ENCODE peak calls at places on chromosomes 3 and 15, in nine cellular contexts. One of them, this sample, is unnamed.

GRCh38 chr15:28996953-28997352 is 111.2 kb downstream of the APBA2 start:
- DNase-seq in neural progenitor cell: no peak
- DNase-seq in SK-N-SH: no peak
- DNase-seq in GM23248: no peak
- DNase-seq in PC-3: no peak
- DNase-seq in MM.1S: no peak
- DNase-seq in OCI-LY7: no peak
- DNase-seq in GM23338: no peak
- DNase-seq in HCT116: no peak
- DNase-seq in this sample: no peak

GRCh38 chr15:74406992-74407705 is 26.6 kb downstream of the SEMA7A start:
- DNase-seq in HCT116: no peak
- DNase-seq in SK-N-SH: no peak
- DNase-seq in GM23338: peak; percentile 29
- DNase-seq in PC-3: peak; percentile 90
- DNase-seq in GM23248: peak; percentile 97
- DNase-seq in OCI-LY7: no peak
- DNase-seq in MM.1S: no peak
- DNase-seq in neural progenitor cell: peak; percentile 79
- DNase-seq in this sample: peak; percentile 60

GRCh38 chr3:95154775-95155174 is 1091.9 kb downstream of the NSUN3 start:
- DNase-seq in GM23338: no peak
- DNase-seq in HCT116: no peak
- DNase-seq in MM.1S: no peak
- DNase-seq in GM23248: no peak
- DNase-seq in SK-N-SH: no peak
- DNase-seq in PC-3: peak; percentile 98
- DNase-seq in OCI-LY7: no peak
- DNase-seq in neural progenitor cell: no peak
- DNase-seq in this sample: no peak

GRCh38 chr3:14565791-14566588 is 25.8 kb upstream of the GRIP2 start:
- DNase-seq in OCI-LY7: no peak
- DNase-seq in GM23248: peak; percentile 41
- DNase-seq in PC-3: peak; percentile 50
- DNase-seq in neural progenitor cell: no peak
- DNase-seq in MM.1S: peak; percentile 16
- DNase-seq in GM23338: no peak
- DNase-seq in SK-N-SH: peak; percentile 64
- DNase-seq in HCT116: no peak
- DNase-seq in this sample: no peak

GRCh38 chr3:184815046-184815930 is 3.3 kb downstream of the VPS8 start:
- DNase-seq in OCI-LY7: no peak
- DNase-seq in GM23338: no peak
- DNase-seq in GM23248: peak; percentile 77
- DNase-seq in HCT116: no peak
- DNase-seq in MM.1S: no peak
- DNase-seq in neural progenitor cell: no peak
- DNase-seq in PC-3: peak; percentile 34
- DNase-seq in SK-N-SH: no peak
- DNase-seq in this sample: no peak

GRCh38 chr15:65307978-65308377 is 3.5 kb downstream of the RNU5B-1 start:
- DNase-seq in PC-3: no peak
- DNase-seq in neural progenitor cell: no peak
- DNase-seq in OCI-LY7: no peak
- DNase-seq in HCT116: no peak
- DNase-seq in MM.1S: no peak
- DNase-seq in GM23248: no peak
- DNase-seq in SK-N-SH: no peak
- DNase-seq in GM23338: no peak
- DNase-seq in this sample: no peak

GRCh38 chr3:129046732-129047552 is 13.6 kb upstream of the GP9 start:
- DNase-seq in SK-N-SH: no peak
- DNase-seq in PC-3: no peak
- DNase-seq in OCI-LY7: no peak
- DNase-seq in MM.1S: no peak
- DNase-seq in GM23248: no peak
- DNase-seq in GM23338: no peak
- DNase-seq in neural progenitor cell: no peak
- DNase-seq in HCT116: no peak
- DNase-seq in this sample: no peak

GRCh38 chr3:127448161-127448561 is 142.4 kb downstream of the TPRA1 start:
- DNase-seq in PC-3: no peak
- DNase-seq in GM23248: peak; percentile 14
- DNase-seq in neural progenitor cell: no peak
- DNase-seq in MM.1S: peak; percentile 29
- DNase-seq in HCT116: no peak
- DNase-seq in SK-N-SH: peak; percentile 52
- DNase-seq in GM23338: no peak
- DNase-seq in OCI-LY7: no peak
- DNase-seq in this sample: no peak

DNA sequence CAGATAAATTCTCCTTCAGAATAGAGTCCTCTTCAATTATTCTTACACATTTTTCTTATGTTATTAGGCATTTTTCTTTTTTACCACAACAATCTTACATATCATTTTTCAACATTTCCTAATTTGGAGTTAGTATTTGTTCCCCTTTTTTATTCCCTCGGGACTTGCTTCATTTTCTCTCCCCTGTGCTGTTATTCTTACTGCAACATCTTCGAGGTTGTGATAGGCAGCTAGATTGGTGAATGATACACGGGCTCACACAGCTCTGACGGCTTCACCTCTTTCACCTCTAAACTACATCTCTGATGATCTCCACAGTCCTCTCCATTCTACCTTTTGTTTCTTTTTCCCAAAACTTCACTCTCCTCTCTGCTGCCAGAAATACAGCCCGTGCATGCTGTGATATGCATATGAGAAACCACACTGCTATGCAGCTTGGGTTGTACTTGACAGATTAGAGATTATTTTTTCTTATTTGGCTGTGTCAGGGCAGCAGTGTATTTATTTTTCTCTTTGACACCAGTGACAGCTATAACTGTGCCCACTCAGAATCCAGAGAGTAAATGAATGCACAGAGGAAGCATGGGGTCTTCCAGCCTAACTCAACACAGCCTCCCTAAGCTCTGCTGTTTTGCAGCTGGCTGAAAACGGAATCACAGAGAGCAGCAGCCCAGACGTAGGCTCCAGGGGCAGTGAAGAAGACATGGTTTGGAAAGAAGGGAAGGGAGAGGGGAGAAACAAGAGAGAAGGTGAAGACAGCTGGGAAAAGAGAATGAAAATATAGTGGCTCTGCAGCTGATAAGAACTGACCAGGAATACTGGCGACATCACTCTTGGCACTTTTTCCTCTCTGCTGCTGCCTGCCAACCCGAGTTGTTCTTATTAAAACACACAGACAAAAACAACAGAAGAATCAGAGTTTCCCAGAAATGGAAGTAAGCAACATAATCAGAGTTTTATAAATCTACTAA is 61.8 kb downstream of the SLC9A9 start:
- DNase-seq in OCI-LY7: no peak
- DNase-seq in GM23338: no peak
- DNase-seq in SK-N-SH: no peak
- DNase-seq in MM.1S: no peak
- DNase-seq in GM23248: peak; percentile 46
- DNase-seq in PC-3: no peak
- DNase-seq in neural progenitor cell: no peak
- DNase-seq in HCT116: no peak
- DNase-seq in this sample: no peak
- H3K27ac ChIP-seq in OCI-LY7: no peak overlapping the region
- H3K27ac ChIP-seq in GM23338: no peak overlapping the region
- H3K27ac ChIP-seq in SK-N-SH: no peak overlapping the region
- H3K27ac ChIP-seq in MM.1S: no peak overlapping the region
- H3K27ac ChIP-seq in GM23248: no peak overlapping the region
- H3K27ac ChIP-seq in PC-3: no peak overlapping the region
- H3K27ac ChIP-seq in neural progenitor cell: no peak overlapping the region
- H3K27ac ChIP-seq in HCT116: no peak overlapping the region
- H3K27ac ChIP-seq in this sample: no peak overlapping the region

GRCh38 chr3:106819445-106819844 is 557.8 kb upstream of the CCDC54 start:
- DNase-seq in GM23338: no peak
- DNase-seq in OCI-LY7: no peak
- DNase-seq in HCT116: no peak
- DNase-seq in MM.1S: no peak
- DNase-seq in GM23248: no peak
- DNase-seq in PC-3: no peak
- DNase-seq in SK-N-SH: no peak
- DNase-seq in neural progenitor cell: no peak
- DNase-seq in this sample: no peak

GRCh38 chr3:106813742-106814141 is 563.5 kb upstream of the CCDC54 start:
- DNase-seq in neural progenitor cell: no peak
- DNase-seq in PC-3: no peak
- DNase-seq in SK-N-SH: no peak
- DNase-seq in MM.1S: no peak
- DNase-seq in GM23248: no peak
- DNase-seq in GM23338: no peak
- DNase-seq in OCI-LY7: no peak
- DNase-seq in HCT116: no peak
- DNase-seq in this sample: no peak

GRCh38 chr3:106820726-106821362 is 556.4 kb upstream of the CCDC54 start:
- DNase-seq in OCI-LY7: no peak
- DNase-seq in PC-3: no peak
- DNase-seq in MM.1S: no peak
- DNase-seq in HCT116: no peak
- DNase-seq in GM23338: no peak
- DNase-seq in GM23248: no peak
- DNase-seq in neural progenitor cell: no peak
- DNase-seq in SK-N-SH: no peak
- DNase-seq in this sample: no peak

GRCh38 chr3:106814231-106814630 is 563.0 kb upstream of the CCDC54 start:
- DNase-seq in HCT116: no peak
- DNase-seq in GM23248: peak; percentile 15
- DNase-seq in SK-N-SH: peak; percentile 47
- DNase-seq in MM.1S: no peak
- DNase-seq in GM23338: no peak
- DNase-seq in OCI-LY7: no peak
- DNase-seq in PC-3: no peak
- DNase-seq in neural progenitor cell: no peak
- DNase-seq in this sample: no peak

DNA sequence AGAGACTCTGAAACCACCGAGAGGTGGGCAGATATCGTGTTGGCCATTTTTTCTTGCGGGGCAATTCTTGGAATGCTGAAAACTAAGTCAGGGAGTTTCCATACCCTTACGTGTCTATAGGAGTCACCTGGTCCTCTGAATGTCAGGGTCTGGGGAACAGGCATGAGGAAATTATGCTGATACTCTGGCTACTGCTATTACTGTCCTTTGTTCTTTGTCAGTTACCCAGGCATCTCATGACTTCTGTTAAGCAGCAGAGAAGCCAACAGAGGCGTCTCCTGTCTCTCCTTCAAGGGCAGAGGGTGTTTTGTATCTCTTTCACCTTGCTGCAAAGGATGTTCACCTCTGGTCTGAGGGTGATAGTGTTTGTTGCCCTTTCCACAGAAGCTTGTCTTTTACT is 559.5 kb upstream of the CCDC54 start:
- DNase-seq in OCI-LY7: no peak
- DNase-seq in MM.1S: no peak
- DNase-seq in GM23248: no peak
- DNase-seq in PC-3: no peak
- DNase-seq in SK-N-SH: no peak
- DNase-seq in HCT116: no peak
- DNase-seq in GM23338: no peak
- DNase-seq in neural progenitor cell: no peak
- DNase-seq in this sample: no peak
- H2AFZ ChIP-seq in OCI-LY7: no peak overlapping the region
- H2AFZ ChIP-seq in MM.1S: no peak overlapping the region
- H2AFZ ChIP-seq in GM23248: no peak overlapping the region
- H2AFZ ChIP-seq in PC-3: no peak overlapping the region
- H2AFZ ChIP-seq in SK-N-SH: no peak overlapping the region
- H2AFZ ChIP-seq in HCT116: no peak overlapping the region
- H2AFZ ChIP-seq in GM23338: no peak overlapping the region
- H2AFZ ChIP-seq in neural progenitor cell: peak overlapping the region; percentile 50
- H2AFZ ChIP-seq in this sample: no peak overlapping the region

DNA sequence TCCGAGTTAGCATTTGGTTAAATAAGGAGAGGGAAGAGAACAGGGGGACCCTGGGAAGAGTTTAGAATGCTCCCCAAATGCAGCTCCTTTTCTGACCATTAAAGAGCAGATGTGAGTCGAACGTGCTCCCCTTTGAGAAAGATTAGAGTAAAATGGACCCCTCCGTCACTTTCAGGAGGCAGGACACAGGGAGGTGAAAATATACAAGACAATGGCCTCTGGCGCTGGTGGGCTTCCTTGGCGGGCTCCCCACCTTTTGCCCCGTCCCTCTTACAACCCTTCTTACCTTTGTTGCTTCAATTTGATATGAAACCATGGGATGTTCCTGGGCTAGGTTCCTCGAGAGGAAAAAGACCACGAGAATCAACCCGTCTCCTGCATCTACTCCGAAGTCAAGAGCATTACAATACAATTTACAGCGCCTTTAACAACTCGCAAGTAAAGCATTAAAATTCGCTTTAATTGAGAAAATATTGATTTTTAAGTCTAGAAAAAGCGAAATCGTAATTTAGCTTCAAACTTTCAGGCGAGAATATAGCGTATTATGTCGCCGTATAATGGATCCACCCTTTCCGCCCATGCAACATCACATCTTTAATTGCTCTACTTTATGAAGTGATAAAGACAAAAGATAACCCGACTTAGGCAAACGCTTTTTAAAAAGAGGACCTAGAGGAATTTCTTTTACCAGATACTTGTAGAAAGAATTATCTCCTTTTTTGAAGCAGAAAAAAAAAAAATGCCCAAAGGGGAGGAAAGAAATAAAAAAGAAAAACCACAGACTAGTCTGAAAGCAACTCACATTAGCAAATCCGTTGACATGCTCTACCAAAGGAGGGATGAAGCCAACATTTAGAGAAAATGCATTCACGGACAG is 214.0 kb downstream of the MEIS2 start:
- DNase-seq in OCI-LY7: no peak
- DNase-seq in neural progenitor cell: peak; percentile 27
- DNase-seq in SK-N-SH: no peak
- DNase-seq in HCT116: no peak
- DNase-seq in PC-3: no peak
- DNase-seq in GM23338: peak; percentile 56
- DNase-seq in GM23248: no peak
- DNase-seq in MM.1S: no peak
- DNase-seq in this sample: no peak
- TF ChIP-seq EZH2phosphoT487 in OCI-LY7: no peak
- TF ChIP-seq EZH2phosphoT487 in neural progenitor cell: peak; percentile 28
- TF ChIP-seq EZH2phosphoT487 in SK-N-SH: no peak
- TF ChIP-seq EZH2phosphoT487 in HCT116: no peak
- TF ChIP-seq EZH2phosphoT487 in PC-3: no peak
- TF ChIP-seq EZH2phosphoT487 in GM23338: no peak
- TF ChIP-seq EZH2phosphoT487 in GM23248: no peak
- TF ChIP-seq EZH2phosphoT487 in MM.1S: no peak
- TF ChIP-seq EZH2phosphoT487 in this sample: no peak

GRCh38 chr3:100561459-100562158 is 47.8 kb upstream of the ADGRG7 start:
- DNase-seq in GM23338: peak; percentile 64
- DNase-seq in PC-3: no peak
- DNase-seq in HCT116: no peak
- DNase-seq in SK-N-SH: no peak
- DNase-seq in MM.1S: no peak
- DNase-seq in GM23248: peak; percentile 92
- DNase-seq in OCI-LY7: no peak
- DNase-seq in neural progenitor cell: peak; percentile 74
- DNase-seq in this sample: no peak

GRCh38 chr3:100562224-100562857 is 47.1 kb upstream of the ADGRG7 start:
- DNase-seq in GM23248: no peak
- DNase-seq in HCT116: no peak
- DNase-seq in MM.1S: no peak
- DNase-seq in PC-3: no peak
- DNase-seq in neural progenitor cell: peak; percentile 58
- DNase-seq in SK-N-SH: no peak
- DNase-seq in GM23338: peak; percentile 45
- DNase-seq in OCI-LY7: no peak
- DNase-seq in this sample: no peak

GRCh38 chr3:100563228-100563627 is 46.2 kb upstream of the ADGRG7 start:
- DNase-seq in MM.1S: no peak
- DNase-seq in GM23338: no peak
- DNase-seq in SK-N-SH: no peak
- DNase-seq in OCI-LY7: no peak
- DNase-seq in PC-3: no peak
- DNase-seq in neural progenitor cell: no peak
- DNase-seq in GM23248: no peak
- DNase-seq in HCT116: no peak
- DNase-seq in this sample: no peak

GRCh38 chr3:100560426-100560825 is 49.0 kb upstream of the ADGRG7 start:
- DNase-seq in HCT116: no peak
- DNase-seq in SK-N-SH: no peak
- DNase-seq in GM23248: no peak
- DNase-seq in MM.1S: no peak
- DNase-seq in GM23338: no peak
- DNase-seq in neural progenitor cell: no peak
- DNase-seq in PC-3: no peak
- DNase-seq in OCI-LY7: no peak
- DNase-seq in this sample: no peak

DNA sequence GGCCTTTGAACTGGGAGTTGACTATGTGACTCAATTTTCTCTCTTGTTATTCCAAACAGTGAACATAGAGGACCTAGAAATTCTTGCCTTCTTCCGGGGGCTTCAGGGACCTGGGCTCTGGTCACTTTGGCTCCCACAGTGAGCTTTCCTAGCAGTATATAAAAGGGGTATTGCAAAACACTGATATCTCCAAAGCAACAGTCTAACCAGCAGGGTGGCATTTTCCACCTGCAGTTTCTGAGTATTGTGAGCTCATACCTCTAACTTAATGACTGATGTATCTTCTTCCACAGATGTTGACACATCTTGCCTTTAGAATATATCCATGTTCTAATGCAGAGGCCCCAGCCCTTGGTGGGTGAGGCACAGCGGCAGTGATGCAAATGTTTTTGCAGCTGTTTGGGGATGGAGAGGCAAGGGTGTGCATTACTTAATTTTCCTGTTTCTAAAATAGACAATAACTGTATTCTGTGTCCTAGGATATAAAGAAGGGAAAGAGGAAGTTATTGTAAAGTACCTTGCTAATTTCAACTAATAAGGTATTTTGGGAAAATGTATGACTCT is 45.7 kb upstream of the ADGRG7 start:
- DNase-seq in PC-3: no peak
- DNase-seq in MM.1S: no peak
- DNase-seq in HCT116: no peak
- DNase-seq in OCI-LY7: no peak
- DNase-seq in GM23248: no peak
- DNase-seq in neural progenitor cell: no peak
- DNase-seq in SK-N-SH: no peak
- DNase-seq in GM23338: no peak
- DNase-seq in this sample: no peak
- H3K27ac ChIP-seq in PC-3: no peak overlapping the region
- H3K27ac ChIP-seq in MM.1S: no peak overlapping the region
- H3K27ac ChIP-seq in HCT116: no peak overlapping the region
- H3K27ac ChIP-seq in OCI-LY7: no peak overlapping the region
- H3K27ac ChIP-seq in GM23248: no peak overlapping the region
- H3K27ac ChIP-seq in neural progenitor cell: no peak overlapping the region
- H3K27ac ChIP-seq in SK-N-SH: peak overlapping the region; percentile 68
- H3K27ac ChIP-seq in GM23338: no peak overlapping the region
- H3K27ac ChIP-seq in this sample: no peak overlapping the region